ENCODE peak calls at places on chromosomes 6 and 20, in ten cellular contexts. B is IMR-90; I is left lobe of liver; A is central memory CD4-positive, alpha-beta T cell; H is EL; E is activated CD4-positive, alpha-beta T cell treated with anti-CD3 and anti-CD28 coated beads, Interleukin-2, amount 50 U/mL, for 1 hour; R is glutamatergic neuron; T is H9; M is stimulated activated CD8-positive, alpha-beta memory T cell treated with anti-CD3 and anti-CD28 coated beads, Interleukin-4, amount 100 ng/mL, for 1 hour; L is T follicular helper cell. O is an unnamed sample.

GRCh38 chr6:14858808-14859207 is 387.1 kb upstream of the JARID2 start:
- DNase-seq in A (no peak), B (no peak), L (no peak), M (no peak), T (no peak), I (no peak), E (no peak), R (no peak), H (no peak), O (no peak)

GRCh38 chr6:168192195-168192900 is 113.3 kb upstream of the FRMD1 start:
- DNase-seq in I (peak; percentile 33), H (no peak), A (no peak), E (no peak), L (no peak), R (no peak), B (no peak), T (peak; percentile 12), M (no peak), O (peak; percentile 22)

GRCh38 chr6:118722820-118723526 is 71.6 kb upstream of the CEP85L start:
- DNase-seq in B (peak; percentile 26), T (no peak), E (no peak), I (no peak), M (no peak), H (peak; percentile 36), A (no peak), R (no peak), L (no peak), O (peak; percentile 34)

GRCh38 chr6:69732640-69733039 is 64.2 kb downstream of the LMBRD1 start:
- DNase-seq in M (no peak), E (no peak), L (no peak), B (no peak), T (no peak), I (no peak), R (no peak), A (no peak), H (peak; percentile 3), O (no peak)

GRCh38 chr6:136547336-136547735 is 2.9 kb downstream of the MAP7 start:
- DNase-seq in H (peak; percentile 23), T (no peak), E (no peak), R (no peak), L (no peak), M (no peak), I (no peak), A (no peak), B (peak; percentile 63), O (peak; percentile 17)

GRCh38 chr6:98014791-98015201 is 731.8 kb upstream of the MMS22L start:
- DNase-seq in H (no peak), T (no peak), I (no peak), E (no peak), A (no peak), L (no peak), R (no peak), M (no peak), B (no peak), O (no peak)

GRCh38 chr6:147695819-147696218 is 187.3 kb downstream of the SAMD5 start:
- DNase-seq in L (no peak), I (no peak), R (no peak), B (no peak), T (no peak), H (no peak), M (no peak), A (no peak), E (no peak), O (no peak)

GRCh38 chr6:14841901-14842421 is 403.9 kb upstream of the JARID2 start:
- DNase-seq in I (no peak), T (no peak), M (no peak), B (peak; percentile 100), A (no peak), H (peak; percentile 93), R (no peak), L (no peak), E (no peak), O (no peak)

GRCh38 chr6:158631678-158632537 is 12.6 kb downstream of the DYNLT1 start:
- DNase-seq in R (no peak), B (peak; percentile 97), H (peak; percentile 90), I (peak; percentile 75), M (no peak), L (no peak), A (no peak), E (no peak), T (no peak), O (no peak)

GRCh38 chr20:41054463-41055230 is 26.0 kb downstream of the TOP1 start:
- DNase-seq in L (no peak), H (no peak), A (no peak), E (no peak), T (no peak), R (no peak), M (no peak), I (no peak), B (no peak), O (no peak)

GRCh38 chr6:160177220-160177619 is 55.6 kb downstream of the SLC22A1 start:
- DNase-seq in E (no peak), T (no peak), R (no peak), I (no peak), A (no peak), B (no peak), H (peak; percentile 11), L (no peak), M (no peak), O (no peak)

GRCh38 chr6:113414511-113414910 is 442.6 kb upstream of the MARCKS start:
- DNase-seq in E (no peak), M (no peak), T (no peak), L (no peak), H (peak; percentile 87), I (peak; percentile 50), R (peak; percentile 18), A (no peak), B (peak; percentile 81), O (peak; percentile 10)

GRCh38 chr6:134667106-134667505 is 282.8 kb downstream of the ALDH8A1 start:
- DNase-seq in L (no peak), E (no peak), T (no peak), B (peak; percentile 58), A (no peak), I (no peak), H (no peak), R (no peak), M (no peak), O (no peak)

GRCh38 chr20:50810063-50810462 is 15.2 kb downstream of the BCAS4 start:
- DNase-seq in T (no peak), I (no peak), B (no peak), E (no peak), H (peak; percentile 14), A (no peak), R (no peak), L (no peak), M (no peak), O (no peak)

GRCh38 chr6:53593001-53593488 is 48.1 kb upstream of the GCLC start:
- DNase-seq in R (no peak), T (no peak), A (no peak), H (peak; percentile 56), B (peak; percentile 79), M (no peak), L (no peak), I (no peak), E (no peak), O (no peak)

GRCh38 chr20:59351148-59352040 is 51.0 kb downstream of the EDN3 start:
- DNase-seq in M (no peak), A (no peak), L (no peak), E (no peak), R (no peak), I (no peak), B (no peak), T (no peak), H (peak; percentile 39), O (no peak)

GRCh38 chr6:158894192-158894591 is 75.0 kb upstream of the EZR start:
- DNase-seq in M (no peak), H (peak; percentile 94), E (no peak), R (no peak), B (peak; percentile 90), I (no peak), L (no peak), A (no peak), T (peak; percentile 71), O (no peak)

GRCh38 chr6:12957321-12958051 is 240.9 kb downstream of the PHACTR1 start:
- DNase-seq in I (peak; percentile 49), T (peak; percentile 52), H (peak; percentile 76), A (peak; percentile 1), B (peak; percentile 13), M (no peak), E (no peak), L (no peak), R (peak; percentile 29), O (peak; percentile 33)

GRCh38 chr6:152185158-152185574 is 377.7 kb downstream of the ESR1 start:
- DNase-seq in H (no peak), T (no peak), E (no peak), A (peak; percentile 58), B (no peak), R (no peak), M (no peak), L (no peak), I (no peak), O (no peak)

GRCh38 chr6:142926177-142926493 is 18.8 kb downstream of the HIVEP2 start:
- DNase-seq in M (no peak), T (no peak), L (no peak), R (no peak), B (no peak), E (no peak), H (no peak), I (no peak), A (no peak), O (no peak)

GRCh38 chr6:148926478-148926877 is 179.6 kb downstream of the UST start:
- DNase-seq in I (no peak), B (no peak), R (no peak), A (no peak), M (no peak), H (no peak), L (no peak), T (no peak), E (no peak), O (no peak)

GRCh38 chr6:126886106-126886505 is 232.4 kb upstream of the RSPO3 start:
- DNase-seq in M (no peak), T (no peak), B (no peak), E (no peak), R (no peak), I (no peak), A (no peak), L (no peak), H (no peak), O (no peak)

GRCh38 chr20:3887870-3888614 is 1.1 kb upstream of the PANK2 start:
- DNase-seq in B (no peak), I (no peak), T (no peak), A (no peak), M (no peak), R (peak; percentile 34), L (no peak), E (no peak), H (peak; percentile 62), O (no peak)

GRCh38 chr20:63067721-63068560 is 61.2 kb upstream of the BHLHE23 start:
- DNase-seq in R (no peak), L (no peak), H (no peak), E (no peak), M (no peak), A (no peak), B (no peak), T (no peak), I (no peak), O (no peak)

GRCh38 chr6:159131709-159132108 is 37.5 kb upstream of the FNDC1 start:
- DNase-seq in M (no peak), L (no peak), B (no peak), T (no peak), I (no peak), A (no peak), H (no peak), E (no peak), R (no peak), O (peak; percentile 48)

GRCh38 chr6:111536888-111537287 is 53.9 kb upstream of the REV3L start:
- DNase-seq in T (no peak), A (no peak), M (no peak), L (no peak), R (no peak), B (no peak), E (no peak), H (no peak), I (no peak), O (no peak)

GRCh38 chr6:24329022-24329421 is 28.8 kb downstream of the DCDC2 start:
- DNase-seq in M (no peak), A (no peak), B (no peak), H (peak; percentile 40), L (no peak), T (no peak), R (no peak), E (no peak), I (no peak), O (no peak)